ENCODE peak calls at places on chromosomes 6 and 20, in six cellular contexts. One of them, this sample, is unnamed.

GRCh38 chr20:41143354-41143753 is 6.0 kb downstream of the PLCG1 start:
- DNase-seq in Calu3: no peak
- DNase-seq in NCI-H2081: no peak
- DNase-seq in stimulated activated effector memory CD8-positive, alpha-beta T cell treated with anti-CD3 and anti-CD28 coated beads, Interleukin-12 subunit alpha, Interleukin-12 subunit beta, amount 100 ng/mL, for 72 hours: no peak
- DNase-seq in ovary: no peak
- DNase-seq in fibroblast of the aortic adventitia: no peak
- DNase-seq in this sample: no peak

GRCh38 chr6:12548526-12548925 is 168.0 kb upstream of the PHACTR1 start:
- DNase-seq in Calu3: no peak
- DNase-seq in NCI-H2081: no peak
- DNase-seq in stimulated activated effector memory CD8-positive, alpha-beta T cell treated with anti-CD3 and anti-CD28 coated beads, Interleukin-12 subunit alpha, Interleukin-12 subunit beta, amount 100 ng/mL, for 72 hours: no peak
- DNase-seq in ovary: no peak
- DNase-seq in fibroblast of the aortic adventitia: peak
- DNase-seq in this sample: peak

GRCh38 chr20:11231742-11232141 is 557.9 kb upstream of the JAG1 start:
- DNase-seq in Calu3: no peak
- DNase-seq in NCI-H2081: no peak
- DNase-seq in stimulated activated effector memory CD8-positive, alpha-beta T cell treated with anti-CD3 and anti-CD28 coated beads, Interleukin-12 subunit alpha, Interleukin-12 subunit beta, amount 100 ng/mL, for 72 hours: no peak
- DNase-seq in ovary: no peak
- DNase-seq in fibroblast of the aortic adventitia: no peak
- DNase-seq in this sample: no peak

GRCh38 chr6:170212956-170213636 is 77.8 kb downstream of the DLL1 start:
- DNase-seq in Calu3: no peak
- DNase-seq in NCI-H2081: no peak
- DNase-seq in stimulated activated effector memory CD8-positive, alpha-beta T cell treated with anti-CD3 and anti-CD28 coated beads, Interleukin-12 subunit alpha, Interleukin-12 subunit beta, amount 100 ng/mL, for 72 hours: no peak
- DNase-seq in ovary: peak
- DNase-seq in fibroblast of the aortic adventitia: no peak
- DNase-seq in this sample: no peak

GRCh38 chr6:55569638-55570037 is 9.4 kb downstream of the HMGCLL1 start:
- DNase-seq in Calu3: no peak
- DNase-seq in NCI-H2081: no peak
- DNase-seq in stimulated activated effector memory CD8-positive, alpha-beta T cell treated with anti-CD3 and anti-CD28 coated beads, Interleukin-12 subunit alpha, Interleukin-12 subunit beta, amount 100 ng/mL, for 72 hours: no peak
- DNase-seq in ovary: no peak
- DNase-seq in fibroblast of the aortic adventitia: no peak
- DNase-seq in this sample: no peak

GRCh38 chr6:71822626-71823025 is 63.7 kb upstream of the RIMS1 start:
- DNase-seq in Calu3: no peak
- DNase-seq in NCI-H2081: no peak
- DNase-seq in stimulated activated effector memory CD8-positive, alpha-beta T cell treated with anti-CD3 and anti-CD28 coated beads, Interleukin-12 subunit alpha, Interleukin-12 subunit beta, amount 100 ng/mL, for 72 hours: no peak
- DNase-seq in ovary: no peak
- DNase-seq in fibroblast of the aortic adventitia: no peak
- DNase-seq in this sample: no peak

GRCh38 chr6:1190361-1190760 is 121.5 kb upstream of the FOXQ1 start:
- DNase-seq in Calu3: peak
- DNase-seq in NCI-H2081: no peak
- DNase-seq in stimulated activated effector memory CD8-positive, alpha-beta T cell treated with anti-CD3 and anti-CD28 coated beads, Interleukin-12 subunit alpha, Interleukin-12 subunit beta, amount 100 ng/mL, for 72 hours: no peak
- DNase-seq in ovary: no peak
- DNase-seq in fibroblast of the aortic adventitia: peak
- DNase-seq in this sample: peak

GRCh38 chr6:32073066-32073465 is 34.9 kb downstream of the CYP21A2 start:
- DNase-seq in Calu3: no peak
- DNase-seq in NCI-H2081: no peak
- DNase-seq in stimulated activated effector memory CD8-positive, alpha-beta T cell treated with anti-CD3 and anti-CD28 coated beads, Interleukin-12 subunit alpha, Interleukin-12 subunit beta, amount 100 ng/mL, for 72 hours: no peak
- DNase-seq in ovary: no peak
- DNase-seq in fibroblast of the aortic adventitia: no peak
- DNase-seq in this sample: no peak

GRCh38 chr6:44071670-44072451 is 55.4 kb downstream of the MRPL14 start:
- DNase-seq in Calu3: no peak
- DNase-seq in NCI-H2081: no peak
- DNase-seq in stimulated activated effector memory CD8-positive, alpha-beta T cell treated with anti-CD3 and anti-CD28 coated beads, Interleukin-12 subunit alpha, Interleukin-12 subunit beta, amount 100 ng/mL, for 72 hours: no peak
- DNase-seq in ovary: no peak
- DNase-seq in fibroblast of the aortic adventitia: peak
- DNase-seq in this sample: peak

This sample was measured in fibroblast of gingiva.